ENCODE peak calls at places on chromosomes 6 and 20, in ten cellular contexts. One of them, this sample, is unnamed.

GRCh38 chr6:49004806-49005205 is 458.2 kb downstream of the MMUT start:
- DNase-seq in SK-N-SH: no peak
- DNase-seq in heart right ventricle: no peak
- DNase-seq in hepatocyte: no peak
- DNase-seq in WERI-Rb-1: no peak
- DNase-seq in colonic mucosa: no peak
- DNase-seq in cardiac muscle cell: no peak
- DNase-seq in RWPE2: no peak
- DNase-seq in AG04450: no peak
- DNase-seq in A549: no peak
- DNase-seq in this sample: no peak

GRCh38 chr6:107689881-107690545 is 134.1 kb downstream of the SCML4 start:
- DNase-seq in WERI-Rb-1: no peak
- DNase-seq in AG04450: no peak
- DNase-seq in cardiac muscle cell: no peak
- DNase-seq in SK-N-SH: no peak
- DNase-seq in colonic mucosa: no peak
- DNase-seq in heart right ventricle: no peak
- DNase-seq in RWPE2: no peak
- DNase-seq in hepatocyte: no peak
- DNase-seq in A549: no peak
- DNase-seq in this sample: no peak

GRCh38 chr6:125198285-125199009 is 44.9 kb downstream of the TPD52L1 start:
- DNase-seq in RWPE2: no peak
- DNase-seq in AG04450: no peak
- DNase-seq in SK-N-SH: no peak
- DNase-seq in hepatocyte: no peak
- DNase-seq in WERI-Rb-1: no peak
- DNase-seq in heart right ventricle: no peak
- DNase-seq in cardiac muscle cell: no peak
- DNase-seq in A549: peak; percentile 38
- DNase-seq in colonic mucosa: no peak
- DNase-seq in this sample: no peak

GRCh38 chr20:48785801-48786200 is 42.0 kb downstream of the PREX1 start:
- DNase-seq in WERI-Rb-1: no peak
- DNase-seq in colonic mucosa: no peak
- DNase-seq in RWPE2: no peak
- DNase-seq in SK-N-SH: no peak
- DNase-seq in hepatocyte: no peak
- DNase-seq in A549: no peak
- DNase-seq in AG04450: no peak
- DNase-seq in heart right ventricle: no peak
- DNase-seq in cardiac muscle cell: no peak
- DNase-seq in this sample: no peak

GRCh38 chr6:129748901-129749748 is 39.1 kb upstream of the ARHGAP18 start:
- DNase-seq in WERI-Rb-1: no peak
- DNase-seq in hepatocyte: no peak
- DNase-seq in cardiac muscle cell: no peak
- DNase-seq in A549: no peak
- DNase-seq in AG04450: no peak
- DNase-seq in RWPE2: no peak
- DNase-seq in heart right ventricle: no peak
- DNase-seq in SK-N-SH: no peak
- DNase-seq in colonic mucosa: no peak
- DNase-seq in this sample: no peak

GRCh38 chr6:13116155-13116554 is 212.2 kb downstream of the TBC1D7 start:
- DNase-seq in RWPE2: no peak
- DNase-seq in AG04450: no peak
- DNase-seq in SK-N-SH: no peak
- DNase-seq in WERI-Rb-1: no peak
- DNase-seq in heart right ventricle: no peak
- DNase-seq in hepatocyte: no peak
- DNase-seq in colonic mucosa: no peak
- DNase-seq in cardiac muscle cell: no peak
- DNase-seq in A549: no peak
- DNase-seq in this sample: no peak

GRCh38 chr6:141484726-141485125 is 648.0 kb upstream of the GJE1 start:
- DNase-seq in RWPE2: no peak
- DNase-seq in colonic mucosa: no peak
- DNase-seq in WERI-Rb-1: no peak
- DNase-seq in A549: no peak
- DNase-seq in cardiac muscle cell: no peak
- DNase-seq in SK-N-SH: no peak
- DNase-seq in hepatocyte: no peak
- DNase-seq in AG04450: no peak
- DNase-seq in heart right ventricle: no peak
- DNase-seq in this sample: no peak

GRCh38 chr6:90790696-90791095 is 203.8 kb upstream of the MAP3K7 start:
- DNase-seq in A549: no peak
- DNase-seq in RWPE2: no peak
- DNase-seq in WERI-Rb-1: no peak
- DNase-seq in AG04450: peak; percentile 33
- DNase-seq in SK-N-SH: no peak
- DNase-seq in hepatocyte: peak; percentile 7
- DNase-seq in heart right ventricle: no peak
- DNase-seq in colonic mucosa: no peak
- DNase-seq in cardiac muscle cell: no peak
- DNase-seq in this sample: no peak

GRCh38 chr6:13526718-13527668 is 39.6 kb upstream of the GFOD1 start:
- DNase-seq in cardiac muscle cell: no peak
- DNase-seq in AG04450: no peak
- DNase-seq in RWPE2: no peak
- DNase-seq in SK-N-SH: peak; percentile 72
- DNase-seq in hepatocyte: no peak
- DNase-seq in A549: no peak
- DNase-seq in WERI-Rb-1: peak; percentile 76
- DNase-seq in colonic mucosa: peak; percentile 48
- DNase-seq in heart right ventricle: peak; percentile 31
- DNase-seq in this sample: peak; percentile 29

GRCh38 chr6:34056301-34056700 is 89.6 kb downstream of the GRM4 start:
- DNase-seq in WERI-Rb-1: peak; percentile 90
- DNase-seq in colonic mucosa: peak; percentile 87
- DNase-seq in RWPE2: no peak
- DNase-seq in SK-N-SH: no peak
- DNase-seq in cardiac muscle cell: peak; percentile 42
- DNase-seq in heart right ventricle: peak; percentile 66
- DNase-seq in AG04450: no peak
- DNase-seq in A549: peak; percentile 27
- DNase-seq in hepatocyte: no peak
- DNase-seq in this sample: peak; percentile 71

GRCh38 chr6:106974999-106975698 is 620 bp upstream of the CD24 start:
- DNase-seq in A549: peak; percentile 53
- DNase-seq in colonic mucosa: peak; percentile 67
- DNase-seq in cardiac muscle cell: peak; percentile 78
- DNase-seq in WERI-Rb-1: peak; percentile 61
- DNase-seq in RWPE2: peak; percentile 63
- DNase-seq in AG04450: no peak
- DNase-seq in heart right ventricle: peak; percentile 31
- DNase-seq in SK-N-SH: peak; percentile 76
- DNase-seq in hepatocyte: peak; percentile 80
- DNase-seq in this sample: peak; percentile 29

GRCh38 chr6:101458341-101458740 is 64.8 kb downstream of the GRIK2 start:
- DNase-seq in SK-N-SH: no peak
- DNase-seq in RWPE2: no peak
- DNase-seq in colonic mucosa: no peak
- DNase-seq in AG04450: no peak
- DNase-seq in WERI-Rb-1: no peak
- DNase-seq in A549: no peak
- DNase-seq in hepatocyte: no peak
- DNase-seq in heart right ventricle: no peak
- DNase-seq in cardiac muscle cell: no peak
- DNase-seq in this sample: no peak

DNA sequence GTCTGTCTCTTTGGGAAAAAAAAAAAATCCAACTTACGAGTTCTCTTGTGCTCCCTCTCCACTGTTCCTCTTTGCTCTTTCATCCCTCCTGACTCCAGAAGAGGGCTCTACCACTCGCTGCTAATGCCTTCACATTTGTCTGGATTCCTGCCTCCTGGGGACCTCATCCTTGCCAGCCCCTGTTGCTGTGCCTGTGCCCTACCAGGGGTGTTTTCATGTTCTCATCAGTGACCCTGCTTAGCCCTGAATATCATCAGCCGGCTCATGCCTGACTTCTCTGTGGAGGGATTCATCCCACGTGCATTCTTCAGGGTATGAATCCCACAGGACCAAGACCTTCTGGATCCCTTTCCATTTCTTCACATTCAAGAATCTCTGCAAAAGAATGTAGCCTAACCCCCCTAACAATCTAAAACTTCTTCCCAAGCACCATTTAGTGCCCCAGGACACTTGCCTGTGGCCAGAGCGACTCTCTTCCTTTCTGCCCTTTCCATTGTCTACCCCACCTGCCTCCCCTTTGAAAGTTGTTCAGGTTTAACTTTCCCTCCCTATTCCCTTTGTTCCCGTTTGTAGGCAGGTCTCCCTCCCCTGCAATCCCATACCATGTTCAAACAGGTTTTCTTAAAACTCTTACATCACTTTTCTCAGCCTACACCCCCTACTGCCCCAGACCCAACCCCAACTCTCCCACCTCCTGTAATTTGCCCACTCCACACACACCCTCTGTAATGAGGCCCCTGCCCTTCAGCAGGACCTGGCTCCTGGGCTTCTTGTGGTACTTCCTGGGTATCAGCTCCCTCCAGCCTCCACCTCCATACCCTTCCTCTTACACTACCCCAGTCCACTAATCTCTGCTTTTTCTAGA is 50.2 kb downstream of the RREB1 start:
- DNase-seq in heart right ventricle: no peak
- DNase-seq in A549: no peak
- DNase-seq in RWPE2: no peak
- DNase-seq in AG04450: no peak
- DNase-seq in WERI-Rb-1: peak; percentile 5
- DNase-seq in SK-N-SH: no peak
- DNase-seq in colonic mucosa: no peak
- DNase-seq in hepatocyte: no peak
- DNase-seq in cardiac muscle cell: no peak
- DNase-seq in this sample: no peak
- H3K27ac ChIP-seq in heart right ventricle: no peak overlapping the region
- H3K27ac ChIP-seq in A549: no peak overlapping the region
- H3K27ac ChIP-seq in RWPE2: peak overlapping the region; percentile 42
- H3K27ac ChIP-seq in AG04450: peak overlapping the region; percentile 89
- H3K27ac ChIP-seq in WERI-Rb-1: no peak overlapping the region
- H3K27ac ChIP-seq in SK-N-SH: no peak overlapping the region
- H3K27ac ChIP-seq in colonic mucosa: no peak overlapping the region
- H3K27ac ChIP-seq in hepatocyte: peak overlapping the region; percentile 15
- H3K27ac ChIP-seq in cardiac muscle cell: no peak overlapping the region
- H3K27ac ChIP-seq in this sample: peak overlapping the region; percentile 67

GRCh38 chr20:25552977-25553376 is 32.4 kb downstream of the NINL start:
- DNase-seq in heart right ventricle: no peak
- DNase-seq in cardiac muscle cell: no peak
- DNase-seq in hepatocyte: no peak
- DNase-seq in WERI-Rb-1: no peak
- DNase-seq in RWPE2: no peak
- DNase-seq in AG04450: no peak
- DNase-seq in SK-N-SH: no peak
- DNase-seq in colonic mucosa: no peak
- DNase-seq in A549: no peak
- DNase-seq in this sample: no peak

GRCh38 chr20:25549172-25549865 is 36.0 kb downstream of the NINL start:
- DNase-seq in SK-N-SH: no peak
- DNase-seq in heart right ventricle: no peak
- DNase-seq in cardiac muscle cell: no peak
- DNase-seq in hepatocyte: no peak
- DNase-seq in colonic mucosa: no peak
- DNase-seq in WERI-Rb-1: no peak
- DNase-seq in AG04450: no peak
- DNase-seq in A549: no peak
- DNase-seq in RWPE2: no peak
- DNase-seq in this sample: no peak

GRCh38 chr20:25553819-25554296 is 31.5 kb downstream of the NINL start:
- DNase-seq in SK-N-SH: peak; percentile 88
- DNase-seq in WERI-Rb-1: no peak
- DNase-seq in colonic mucosa: no peak
- DNase-seq in heart right ventricle: no peak
- DNase-seq in RWPE2: no peak
- DNase-seq in cardiac muscle cell: no peak
- DNase-seq in AG04450: no peak
- DNase-seq in A549: no peak
- DNase-seq in hepatocyte: peak; percentile 69
- DNase-seq in this sample: no peak

GRCh38 chr20:25549866-25550477 is 35.4 kb downstream of the NINL start:
- DNase-seq in heart right ventricle: no peak
- DNase-seq in A549: no peak
- DNase-seq in hepatocyte: no peak
- DNase-seq in cardiac muscle cell: no peak
- DNase-seq in WERI-Rb-1: no peak
- DNase-seq in AG04450: peak; percentile 29
- DNase-seq in SK-N-SH: no peak
- DNase-seq in RWPE2: no peak
- DNase-seq in colonic mucosa: no peak
- DNase-seq in this sample: no peak

GRCh38 chr20:25551413-25552210 is 33.7 kb downstream of the NINL start:
- DNase-seq in colonic mucosa: no peak
- DNase-seq in WERI-Rb-1: peak; percentile 41
- DNase-seq in A549: no peak
- DNase-seq in hepatocyte: no peak
- DNase-seq in RWPE2: no peak
- DNase-seq in AG04450: no peak
- DNase-seq in cardiac muscle cell: peak; percentile 46
- DNase-seq in SK-N-SH: no peak
- DNase-seq in heart right ventricle: no peak
- DNase-seq in this sample: no peak
- H3K4me3 ChIP-seq in colonic mucosa: no peak overlapping the region
- H3K4me3 ChIP-seq in WERI-Rb-1: no peak overlapping the region
- H3K4me3 ChIP-seq in A549: no peak overlapping the region
- H3K4me3 ChIP-seq in hepatocyte: no peak overlapping the region
- H3K4me3 ChIP-seq in RWPE2: no peak overlapping the region
- H3K4me3 ChIP-seq in AG04450: no peak overlapping the region
- H3K4me3 ChIP-seq in cardiac muscle cell: no peak overlapping the region
- H3K4me3 ChIP-seq in SK-N-SH: no peak overlapping the region
- H3K4me3 ChIP-seq in heart right ventricle: no peak overlapping the region
- H3K4me3 ChIP-seq in this sample: no peak overlapping the region

GRCh38 chr6:24994812-24995211 is 59.1 kb upstream of the RIPOR2 start:
- DNase-seq in AG04450: no peak
- DNase-seq in RWPE2: no peak
- DNase-seq in WERI-Rb-1: no peak
- DNase-seq in heart right ventricle: no peak
- DNase-seq in cardiac muscle cell: no peak
- DNase-seq in SK-N-SH: no peak
- DNase-seq in hepatocyte: no peak
- DNase-seq in colonic mucosa: no peak
- DNase-seq in A549: no peak
- DNase-seq in this sample: no peak
- TF ChIP-seq CTCF in AG04450: peak; percentile 25
- TF ChIP-seq CTCF in RWPE2: no peak
- TF ChIP-seq CTCF in WERI-Rb-1: no peak
- TF ChIP-seq CTCF in heart right ventricle: no peak
- TF ChIP-seq CTCF in cardiac muscle cell: no peak
- TF ChIP-seq CTCF in SK-N-SH: no peak
- TF ChIP-seq CTCF in hepatocyte: no peak
- TF ChIP-seq CTCF in colonic mucosa: no peak
- TF ChIP-seq CTCF in A549: no peak
- TF ChIP-seq CTCF in this sample: no peak

DNA sequence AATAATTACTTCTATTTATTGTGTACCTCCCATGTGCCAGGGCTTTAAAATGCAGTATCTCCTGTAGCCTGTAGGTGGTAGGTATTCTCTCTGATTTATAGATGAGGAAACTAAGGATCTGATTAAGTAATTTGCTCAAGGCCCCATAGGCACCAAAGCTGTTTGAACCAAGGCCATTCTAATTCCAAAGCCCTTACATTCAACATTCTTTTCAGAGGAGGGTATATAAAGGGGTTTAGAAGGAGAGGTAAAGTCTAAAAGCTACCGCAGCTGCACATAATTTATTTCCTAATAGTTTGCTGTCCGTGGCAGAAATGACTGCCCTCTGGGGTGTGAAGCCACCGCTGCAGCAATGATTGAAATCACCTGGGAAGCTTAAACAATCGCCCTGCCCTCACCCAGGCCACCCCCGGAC is 95.0 kb upstream of the FAM8A1 start:
- DNase-seq in SK-N-SH: peak; percentile 32
- DNase-seq in heart right ventricle: no peak
- DNase-seq in RWPE2: no peak
- DNase-seq in hepatocyte: no peak
- DNase-seq in colonic mucosa: no peak
- DNase-seq in cardiac muscle cell: no peak
- DNase-seq in A549: peak; percentile 16
- DNase-seq in AG04450: no peak
- DNase-seq in WERI-Rb-1: no peak
- DNase-seq in this sample: no peak
- H3K27ac ChIP-seq in SK-N-SH: no peak overlapping the region
- H3K27ac ChIP-seq in heart right ventricle: no peak overlapping the region
- H3K27ac ChIP-seq in RWPE2: no peak overlapping the region
- H3K27ac ChIP-seq in hepatocyte: no peak overlapping the region
- H3K27ac ChIP-seq in colonic mucosa: no peak overlapping the region
- H3K27ac ChIP-seq in cardiac muscle cell: no peak overlapping the region
- H3K27ac ChIP-seq in A549: peak overlapping the region; percentile 34
- H3K27ac ChIP-seq in AG04450: no peak overlapping the region
- H3K27ac ChIP-seq in WERI-Rb-1: no peak overlapping the region
- H3K27ac ChIP-seq in this sample: no peak overlapping the region

This sample was measured in left ventricle myocardium inferior.